ENCODE peak calls at places on chromosomes 7 and 10, in seven cellular contexts. One of them, this sample, is unnamed.

GRCh38 chr7:148286150-148286549 is 304.4 kb upstream of the C7orf33 start:
- DNase-seq in cardiac muscle cell: peak
- DNase-seq in Peyer's patch: no peak
- DNase-seq in fibroblast of mammary gland: peak
- DNase-seq in endothelial cell of umbilical vein: no peak
- DNase-seq in lower lobe of right lung: no peak
- DNase-seq in gastrocnemius medialis: no peak
- DNase-seq in this sample: peak

GRCh38 chr7:98875501-98875900 is 2.8 kb upstream of the TRRAP start:
- DNase-seq in cardiac muscle cell: no peak
- DNase-seq in Peyer's patch: no peak
- DNase-seq in fibroblast of mammary gland: no peak
- DNase-seq in endothelial cell of umbilical vein: no peak
- DNase-seq in lower lobe of right lung: no peak
- DNase-seq in gastrocnemius medialis: no peak
- DNase-seq in this sample: no peak

GRCh38 chr7:107236857-107237256 is 68.1 kb downstream of the HBP1 start:
- DNase-seq in cardiac muscle cell: no peak
- DNase-seq in Peyer's patch: no peak
- DNase-seq in fibroblast of mammary gland: peak
- DNase-seq in endothelial cell of umbilical vein: no peak
- DNase-seq in lower lobe of right lung: no peak
- DNase-seq in gastrocnemius medialis: no peak
- DNase-seq in this sample: no peak

GRCh38 chr7:27204851-27205322 is 5.0 kb upstream of the HOXA13 start:
- DNase-seq in cardiac muscle cell: no peak
- DNase-seq in Peyer's patch: no peak
- DNase-seq in fibroblast of mammary gland: peak
- DNase-seq in endothelial cell of umbilical vein: no peak
- DNase-seq in lower lobe of right lung: no peak
- DNase-seq in gastrocnemius medialis: no peak
- DNase-seq in this sample: no peak

GRCh38 chr10:43689618-43689954 is 40.9 kb upstream of the ZNF32 start:
- DNase-seq in cardiac muscle cell: peak
- DNase-seq in Peyer's patch: no peak
- DNase-seq in fibroblast of mammary gland: peak
- DNase-seq in endothelial cell of umbilical vein: no peak
- DNase-seq in lower lobe of right lung: peak
- DNase-seq in gastrocnemius medialis: peak
- DNase-seq in this sample: no peak

GRCh38 chr7:65250697-65251395 is 122.8 kb upstream of the ZNF92 start:
- DNase-seq in cardiac muscle cell: no peak
- DNase-seq in Peyer's patch: no peak
- DNase-seq in fibroblast of mammary gland: no peak
- DNase-seq in endothelial cell of umbilical vein: no peak
- DNase-seq in lower lobe of right lung: no peak
- DNase-seq in gastrocnemius medialis: no peak
- DNase-seq in this sample: peak

GRCh38 chr7:132464740-132465139 is 111.5 kb downstream of the PLXNA4 start:
- DNase-seq in cardiac muscle cell: peak
- DNase-seq in Peyer's patch: no peak
- DNase-seq in fibroblast of mammary gland: peak
- DNase-seq in endothelial cell of umbilical vein: peak
- DNase-seq in lower lobe of right lung: no peak
- DNase-seq in gastrocnemius medialis: no peak
- DNase-seq in this sample: peak

GRCh38 chr10:129046074-129046681 is 420.9 kb upstream of the MGMT start:
- DNase-seq in cardiac muscle cell: peak
- DNase-seq in Peyer's patch: no peak
- DNase-seq in fibroblast of mammary gland: peak
- DNase-seq in endothelial cell of umbilical vein: peak
- DNase-seq in lower lobe of right lung: no peak
- DNase-seq in gastrocnemius medialis: no peak
- DNase-seq in this sample: no peak

GRCh38 chr10:48503293-48503911 is 101.5 kb downstream of the ARHGAP22 start:
- DNase-seq in cardiac muscle cell: no peak
- DNase-seq in Peyer's patch: no peak
- DNase-seq in fibroblast of mammary gland: no peak
- DNase-seq in endothelial cell of umbilical vein: no peak
- DNase-seq in lower lobe of right lung: no peak
- DNase-seq in gastrocnemius medialis: no peak
- DNase-seq in this sample: no peak

GRCh38 chr10:126867567-126868365 is 37.5 kb upstream of the DOCK1 start:
- DNase-seq in cardiac muscle cell: peak
- DNase-seq in Peyer's patch: no peak
- DNase-seq in fibroblast of mammary gland: peak
- DNase-seq in endothelial cell of umbilical vein: no peak
- DNase-seq in lower lobe of right lung: no peak
- DNase-seq in gastrocnemius medialis: no peak
- DNase-seq in this sample: no peak

GRCh38 chr10:21675157-21675796 is 141.2 kb downstream of the MLLT10 start:
- DNase-seq in cardiac muscle cell: peak
- DNase-seq in Peyer's patch: no peak
- DNase-seq in fibroblast of mammary gland: peak
- DNase-seq in endothelial cell of umbilical vein: peak
- DNase-seq in lower lobe of right lung: no peak
- DNase-seq in gastrocnemius medialis: no peak
- DNase-seq in this sample: peak

GRCh38 chr10:29257106-29257783 is 31.6 kb upstream of the LYZL1 start:
- DNase-seq in cardiac muscle cell: peak
- DNase-seq in Peyer's patch: no peak
- DNase-seq in fibroblast of mammary gland: peak
- DNase-seq in endothelial cell of umbilical vein: no peak
- DNase-seq in lower lobe of right lung: no peak
- DNase-seq in gastrocnemius medialis: peak
- DNase-seq in this sample: no peak

GRCh38 chr7:107643407-107643806 is 17.2 kb upstream of the SLC26A4 start:
- DNase-seq in cardiac muscle cell: peak
- DNase-seq in Peyer's patch: no peak
- DNase-seq in fibroblast of mammary gland: peak
- DNase-seq in endothelial cell of umbilical vein: no peak
- DNase-seq in lower lobe of right lung: no peak
- DNase-seq in gastrocnemius medialis: no peak
- DNase-seq in this sample: peak

GRCh38 chr7:22350466-22351328 is 6.3 kb downstream of the RAPGEF5 start:
- DNase-seq in cardiac muscle cell: peak
- DNase-seq in Peyer's patch: no peak
- DNase-seq in fibroblast of mammary gland: no peak
- DNase-seq in endothelial cell of umbilical vein: peak
- DNase-seq in lower lobe of right lung: no peak
- DNase-seq in gastrocnemius medialis: no peak
- DNase-seq in this sample: peak

GRCh38 chr7:14590206-14590605 is 312.3 kb downstream of the DGKB start:
- DNase-seq in cardiac muscle cell: no peak
- DNase-seq in Peyer's patch: no peak
- DNase-seq in fibroblast of mammary gland: no peak
- DNase-seq in endothelial cell of umbilical vein: no peak
- DNase-seq in lower lobe of right lung: no peak
- DNase-seq in gastrocnemius medialis: no peak
- DNase-seq in this sample: no peak

GRCh38 chr7:120950026-120950538 is 495 bp upstream of the ING3 start:
- DNase-seq in cardiac muscle cell: no peak
- DNase-seq in Peyer's patch: no peak
- DNase-seq in fibroblast of mammary gland: no peak
- DNase-seq in endothelial cell of umbilical vein: no peak
- DNase-seq in lower lobe of right lung: no peak
- DNase-seq in gastrocnemius medialis: no peak
- DNase-seq in this sample: no peak

GRCh38 chr10:97905276-97905675 is 55.6 kb downstream of the GOLGA7B start:
- DNase-seq in cardiac muscle cell: no peak
- DNase-seq in Peyer's patch: no peak
- DNase-seq in fibroblast of mammary gland: no peak
- DNase-seq in endothelial cell of umbilical vein: no peak
- DNase-seq in lower lobe of right lung: no peak
- DNase-seq in gastrocnemius medialis: no peak
- DNase-seq in this sample: no peak

GRCh38 chr10:49123981-49124920 is 8.9 kb upstream of the VSTM4 start:
- DNase-seq in cardiac muscle cell: no peak
- DNase-seq in Peyer's patch: no peak
- DNase-seq in fibroblast of mammary gland: no peak
- DNase-seq in endothelial cell of umbilical vein: no peak
- DNase-seq in lower lobe of right lung: no peak
- DNase-seq in gastrocnemius medialis: no peak
- DNase-seq in this sample: no peak

GRCh38 chr10:72081772-72082590 is 6.4 kb downstream of the SPOCK2 start:
- DNase-seq in cardiac muscle cell: no peak
- DNase-seq in Peyer's patch: no peak
- DNase-seq in fibroblast of mammary gland: no peak
- DNase-seq in endothelial cell of umbilical vein: no peak
- DNase-seq in lower lobe of right lung: peak
- DNase-seq in gastrocnemius medialis: no peak
- DNase-seq in this sample: peak

GRCh38 chr7:107387573-107388219 is 82.2 kb upstream of the GPR22 start:
- DNase-seq in cardiac muscle cell: peak
- DNase-seq in Peyer's patch: no peak
- DNase-seq in fibroblast of mammary gland: peak
- DNase-seq in endothelial cell of umbilical vein: peak
- DNase-seq in lower lobe of right lung: no peak
- DNase-seq in gastrocnemius medialis: no peak
- DNase-seq in this sample: no peak

GRCh38 chr10:48951707-48952106 is 12.1 kb upstream of the LRRC18 start:
- DNase-seq in cardiac muscle cell: no peak
- DNase-seq in Peyer's patch: no peak
- DNase-seq in fibroblast of mammary gland: no peak
- DNase-seq in endothelial cell of umbilical vein: no peak
- DNase-seq in lower lobe of right lung: no peak
- DNase-seq in gastrocnemius medialis: no peak
- DNase-seq in this sample: no peak

GRCh38 chr7:14009453-14010418 is 20.3 kb upstream of the ETV1 start:
- DNase-seq in cardiac muscle cell: no peak
- DNase-seq in Peyer's patch: no peak
- DNase-seq in fibroblast of mammary gland: no peak
- DNase-seq in endothelial cell of umbilical vein: no peak
- DNase-seq in lower lobe of right lung: no peak
- DNase-seq in gastrocnemius medialis: no peak
- DNase-seq in this sample: no peak

DNA sequence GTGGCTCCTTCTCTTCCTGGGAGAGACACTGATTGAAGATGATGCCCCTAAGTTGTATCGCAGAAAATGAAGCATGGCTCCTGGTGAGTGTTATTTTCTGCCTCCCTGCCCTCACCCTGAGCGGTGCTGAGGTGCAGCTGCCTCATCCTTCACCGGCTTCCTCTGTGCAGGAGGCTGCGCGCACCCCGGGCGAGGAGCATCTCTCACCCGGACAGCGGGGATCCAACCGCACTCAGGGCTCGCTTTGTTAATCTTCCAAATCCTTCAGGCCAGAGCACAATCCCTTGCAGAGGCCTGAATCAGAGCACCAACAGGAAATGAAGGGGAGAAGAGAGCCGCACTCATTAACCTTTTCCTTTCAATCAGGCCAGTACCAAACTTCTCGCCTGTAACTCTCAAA is 910.3 kb downstream of the CCSER2 start:
- DNase-seq in cardiac muscle cell: no peak
- DNase-seq in Peyer's patch: no peak
- DNase-seq in fibroblast of mammary gland: no peak
- DNase-seq in endothelial cell of umbilical vein: no peak
- DNase-seq in lower lobe of right lung: no peak
- DNase-seq in gastrocnemius medialis: no peak
- DNase-seq in this sample: no peak
- H3K4me3 ChIP-seq in cardiac muscle cell: no peak
- H3K4me3 ChIP-seq in Peyer's patch: no peak
- H3K4me3 ChIP-seq in fibroblast of mammary gland: no peak
- H3K4me3 ChIP-seq in endothelial cell of umbilical vein: no peak
- H3K4me3 ChIP-seq in lower lobe of right lung: no peak
- H3K4me3 ChIP-seq in gastrocnemius medialis: no peak
- H3K4me3 ChIP-seq in this sample: no peak

GRCh38 chr10:59382831-59383295 is 20.5 kb upstream of the FAM13C start:
- DNase-seq in cardiac muscle cell: peak
- DNase-seq in Peyer's patch: no peak
- DNase-seq in fibroblast of mammary gland: peak
- DNase-seq in endothelial cell of umbilical vein: no peak
- DNase-seq in lower lobe of right lung: no peak
- DNase-seq in gastrocnemius medialis: no peak
- DNase-seq in this sample: no peak
- H3K4me3 ChIP-seq in cardiac muscle cell: no peak
- H3K4me3 ChIP-seq in Peyer's patch: no peak
- H3K4me3 ChIP-seq in fibroblast of mammary gland: no peak
- H3K4me3 ChIP-seq in endothelial cell of umbilical vein: no peak
- H3K4me3 ChIP-seq in lower lobe of right lung: no peak
- H3K4me3 ChIP-seq in gastrocnemius medialis: no peak
- H3K4me3 ChIP-seq in this sample: no peak

GRCh38 chr10:73647875-73648228 is 6.6 kb upstream of the MYOZ1 start:
- DNase-seq in cardiac muscle cell: no peak
- DNase-seq in Peyer's patch: no peak
- DNase-seq in fibroblast of mammary gland: no peak
- DNase-seq in endothelial cell of umbilical vein: no peak
- DNase-seq in lower lobe of right lung: no peak
- DNase-seq in gastrocnemius medialis: no peak
- DNase-seq in this sample: no peak
- H3K4me3 ChIP-seq in cardiac muscle cell: no peak
- H3K4me3 ChIP-seq in Peyer's patch: peak
- H3K4me3 ChIP-seq in fibroblast of mammary gland: peak
- H3K4me3 ChIP-seq in endothelial cell of umbilical vein: peak
- H3K4me3 ChIP-seq in lower lobe of right lung: peak
- H3K4me3 ChIP-seq in gastrocnemius medialis: peak
- H3K4me3 ChIP-seq in this sample: peak

GRCh38 chr10:132292972-132293415 is 14.8 kb downstream of the STK32C start:
- DNase-seq in cardiac muscle cell: no peak
- DNase-seq in Peyer's patch: no peak
- DNase-seq in fibroblast of mammary gland: no peak
- DNase-seq in endothelial cell of umbilical vein: no peak
- DNase-seq in lower lobe of right lung: peak
- DNase-seq in gastrocnemius medialis: no peak
- DNase-seq in this sample: no peak

GRCh38 chr10:132293416-132294195 is 14.1 kb downstream of the STK32C start:
- DNase-seq in cardiac muscle cell: no peak
- DNase-seq in Peyer's patch: no peak
- DNase-seq in fibroblast of mammary gland: no peak
- DNase-seq in endothelial cell of umbilical vein: no peak
- DNase-seq in lower lobe of right lung: peak
- DNase-seq in gastrocnemius medialis: no peak
- DNase-seq in this sample: no peak

GRCh38 chr10:132294561-132295320 is 13.0 kb downstream of the STK32C start:
- DNase-seq in cardiac muscle cell: no peak
- DNase-seq in Peyer's patch: no peak
- DNase-seq in fibroblast of mammary gland: no peak
- DNase-seq in endothelial cell of umbilical vein: no peak
- DNase-seq in lower lobe of right lung: peak
- DNase-seq in gastrocnemius medialis: no peak
- DNase-seq in this sample: no peak

GRCh38 chr10:132292287-132292971 is 15.3 kb downstream of the STK32C start:
- DNase-seq in cardiac muscle cell: no peak
- DNase-seq in Peyer's patch: no peak
- DNase-seq in fibroblast of mammary gland: no peak
- DNase-seq in endothelial cell of umbilical vein: no peak
- DNase-seq in lower lobe of right lung: peak
- DNase-seq in gastrocnemius medialis: no peak
- DNase-seq in this sample: no peak

DNA sequence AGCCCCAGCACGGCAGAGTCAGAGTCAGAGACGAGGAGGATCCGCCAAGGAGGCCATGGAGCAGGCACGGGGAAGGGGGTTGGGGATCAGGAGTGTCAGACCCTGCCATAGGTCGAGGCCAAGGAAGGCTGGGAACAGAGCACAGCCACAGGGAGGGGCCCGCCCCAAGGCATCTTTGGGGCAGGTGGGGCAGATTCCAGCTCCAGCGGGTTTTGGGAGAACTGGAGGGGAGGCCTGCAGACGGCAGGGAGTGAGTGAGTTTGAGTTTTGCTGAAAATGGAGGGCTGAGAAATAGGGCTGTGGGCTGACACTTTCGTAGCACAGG is 13.6 kb downstream of the STK32C start:
- DNase-seq in cardiac muscle cell: no peak
- DNase-seq in Peyer's patch: no peak
- DNase-seq in fibroblast of mammary gland: no peak
- DNase-seq in endothelial cell of umbilical vein: no peak
- DNase-seq in lower lobe of right lung: peak
- DNase-seq in gastrocnemius medialis: no peak
- DNase-seq in this sample: no peak
- H3K4me3 ChIP-seq in cardiac muscle cell: no peak
- H3K4me3 ChIP-seq in Peyer's patch: no peak
- H3K4me3 ChIP-seq in fibroblast of mammary gland: no peak
- H3K4me3 ChIP-seq in endothelial cell of umbilical vein: no peak
- H3K4me3 ChIP-seq in lower lobe of right lung: no peak
- H3K4me3 ChIP-seq in gastrocnemius medialis: no peak
- H3K4me3 ChIP-seq in this sample: no peak